ENCODE peak calls at places on chromosomes 7 and 10, in four cellular contexts. B is heart left ventricle, P is small intestine, O is stomach. L is an unnamed sample.
A peak's percentile ranks its signal among the peaks of the same experiment; 100 is the strongest.

GRCh38 chr7:74655785-74656420 is 1.6 kb upstream of the GTF2I start:
- DNase-seq in P (no peak), O (no peak), B (no peak), L (no peak)

GRCh38 chr10:97550336-97551149 is 22.0 kb upstream of the ANKRD2 start:
- DNase-seq in B (no peak), P (no peak), O (no peak), L (no peak)

GRCh38 chr10:52491246-52492000 is 177.3 kb downstream of the DKK1 start:
- DNase-seq in B (no peak), O (no peak), P (no peak), L (no peak)

GRCh38 chr7:11294218-11294617 is 320.5 kb downstream of the PHF14 start:
- DNase-seq in O (no peak), P (no peak), B (no peak), L (no peak)

GRCh38 chr10:128062331-128062730 is 63.9 kb downstream of the MKI67 start:
- DNase-seq in P (no peak), O (no peak), B (no peak), L (no peak)

GRCh38 chr10:96996275-96996980 is 164.3 kb downstream of the LCOR start:
- DNase-seq in P (no peak), O (no peak), B (no peak), L (no peak)

GRCh38 chr10:44674536-44674935 is 236.6 kb upstream of the TMEM72 start:
- DNase-seq in O (no peak), P (no peak), B (no peak), L (no peak)

GRCh38 chr7:143042821-143043271 is 9.3 kb upstream of the OR6V1 start:
- DNase-seq in O (no peak), B (no peak), P (peak; percentile 90), L (no peak)

GRCh38 chr7:88509341-88509740 is 202.6 kb upstream of the STEAP4 start:
- DNase-seq in B (no peak), O (no peak), P (no peak), L (no peak)

GRCh38 chr10:6203331-6204062 is 765 bp downstream of the PFKFB3 start:
- DNase-seq in O (peak; percentile 67), B (peak; percentile 70), P (peak; percentile 41), L (peak; percentile 88)

GRCh38 chr7:34839645-34840044 is 181.6 kb downstream of the NPSR1 start:
- DNase-seq in P (no peak), B (no peak), O (no peak), L (no peak)

GRCh38 chr7:91182819-91183405 is 81.3 kb upstream of the FZD1 start:
- DNase-seq in O (no peak), B (no peak), P (no peak), L (no peak)

GRCh38 chr10:122207596-122207995 is 63.5 kb upstream of the BTBD16 start:
- DNase-seq in P (no peak), O (no peak), B (no peak), L (no peak)

GRCh38 chr7:157570531-157571200 is 233.9 kb downstream of the DNAJB6 start:
- DNase-seq in O (no peak), P (no peak), B (no peak), L (no peak)

GRCh38 chr7:45400680-45401079 is 173.5 kb upstream of the ADCY1 start:
- DNase-seq in O (no peak), P (no peak), B (no peak), L (no peak)

GRCh38 chr10:58101682-58102081 is 166.0 kb downstream of the IPMK start:
- DNase-seq in O (no peak), B (no peak), P (no peak), L (no peak)

GRCh38 chr7:116628971-116629586 is 42.9 kb upstream of the MET start:
- DNase-seq in B (no peak), P (peak; percentile 69), O (peak; percentile 67), L (no peak)

GRCh38 chr10:124677291-124677690 is 66.9 kb downstream of the FAM53B start:
- DNase-seq in B (no peak), P (no peak), O (no peak), L (peak; percentile 62)

GRCh38 chr10:85039311-85039710 is 710.9 kb downstream of the CCSER2 start:
- DNase-seq in P (no peak), O (no peak), B (no peak), L (no peak)

GRCh38 chr10:90579602-90580242 is 278.1 kb downstream of the HTR7 start:
- DNase-seq in B (no peak), P (peak; percentile 13), O (no peak), L (no peak)

GRCh38 chr10:120948889-120949382 is 97.8 kb downstream of the WDR11 start:
- DNase-seq in O (peak; percentile 71), P (peak; percentile 54), B (peak; percentile 63), L (peak; percentile 89)

GRCh38 chr10:130108934-130109604 is 1.6 kb downstream of the C10orf143 start:
- DNase-seq in O (no peak), P (no peak), B (no peak), L (no peak)

GRCh38 chr10:92712016-92712889 is 22.5 kb downstream of the HHEX start:
- DNase-seq in B (no peak), P (no peak), O (no peak), L (no peak)

GRCh38 chr10:101050206-101051069 is 11.4 kb upstream of the KAZALD1 start:
- DNase-seq in O (peak; percentile 82), B (peak; percentile 56), P (peak; percentile 62), L (peak; percentile 84)

GRCh38 chr10:8088504-8088903 is 34.0 kb downstream of the GATA3 start:
- DNase-seq in P (no peak), B (no peak), O (no peak), L (no peak)

GRCh38 chr10:31677198-31678138 is 251.2 kb downstream of the ARHGAP12 start:
- DNase-seq in P (no peak), B (no peak), O (no peak), L (no peak)

GRCh38 chr7:120554960-120555571 is 282.1 kb downstream of the KCND2 start:
- DNase-seq in O (no peak), B (peak; percentile 11), P (peak; percentile 16), L (no peak)

GRCh38 chr10:85651507-85651902 is 715.1 kb downstream of the GRID1 start:
- DNase-seq in O (no peak), P (no peak), B (peak; percentile 24), L (no peak)

GRCh38 chr7:153301908-153302307 is 542.4 kb downstream of the ACTR3B start:
- DNase-seq in B (no peak), O (no peak), P (no peak), L (no peak)

GRCh38 chr10:116602648-116603400 is 12.1 kb downstream of the PNLIPRP1 start:
- DNase-seq in P (no peak), O (no peak), B (no peak), L (no peak)

GRCh38 chr7:151459726-151460473 is 20.0 kb upstream of the CRYGN start:
- DNase-seq in B (peak; percentile 77), O (peak; percentile 73), P (peak; percentile 98), L (peak; percentile 89)

DNA sequence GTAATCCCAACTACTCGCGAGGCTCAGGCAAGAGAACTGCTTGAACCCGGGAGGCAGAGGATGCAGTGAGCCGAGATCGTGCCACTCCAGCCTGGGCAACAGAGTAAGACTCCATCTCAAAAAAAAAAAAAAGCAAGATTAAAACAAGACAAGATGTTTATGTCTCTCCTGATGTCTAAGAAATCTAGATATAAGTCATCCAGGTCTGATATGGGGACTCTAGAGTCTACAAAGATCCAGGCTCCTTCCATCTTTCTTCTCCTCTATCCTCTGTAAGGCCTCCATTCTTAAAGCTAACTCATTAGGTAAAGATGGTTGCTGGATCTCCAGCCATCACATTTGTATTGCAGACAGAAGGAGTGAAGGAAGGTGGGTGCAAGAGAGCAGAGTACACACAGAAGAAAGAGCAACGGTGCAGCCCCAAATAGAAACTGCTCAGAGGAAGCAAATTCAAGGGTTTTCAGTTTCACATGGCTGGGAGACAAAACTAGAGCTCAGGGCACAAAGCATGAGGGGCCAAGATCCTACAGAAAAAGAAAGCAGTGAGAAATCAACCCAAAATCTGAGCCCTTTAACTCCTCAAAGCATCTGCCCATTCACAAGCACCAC is 57.6 kb downstream of the USP6NL start:
- DNase-seq in P (no peak), B (no peak), O (no peak), L (no peak)
- H3K4me3 ChIP-seq in P (no peak overlapping the region), B (no peak overlapping the region), O (no peak overlapping the region), L (no peak overlapping the region)

GRCh38 chr7:2758673-2759603 is 70.9 kb downstream of the AMZ1 start:
- DNase-seq in O (no peak), P (peak; percentile 7), B (no peak), L (no peak)
- H3K4me1 ChIP-seq in O (peaks cover 60% of the 10 kb centered on the region), P (peaks cover 3% of the 10 kb centered on the region), B (peaks cover 54% of the 10 kb centered on the region), L (peaks cover 20% of the 10 kb centered on the region)

GRCh38 chr10:47357131-47357582 is 9.0 kb downstream of the RBP3 start:
- DNase-seq in B (no peak), P (no peak), O (no peak), L (no peak)

GRCh38 chr10:47354162-47354561 is 6.0 kb downstream of the RBP3 start:
- DNase-seq in P (no peak), B (no peak), O (no peak), L (no peak)

GRCh38 chr10:47356708-47357107 is 8.5 kb downstream of the RBP3 start:
- DNase-seq in B (no peak), O (no peak), P (no peak), L (no peak)

GRCh38 chr10:47353351-47353750 is 5.2 kb downstream of the RBP3 start:
- DNase-seq in B (no peak), P (no peak), O (no peak), L (no peak)

DNA sequence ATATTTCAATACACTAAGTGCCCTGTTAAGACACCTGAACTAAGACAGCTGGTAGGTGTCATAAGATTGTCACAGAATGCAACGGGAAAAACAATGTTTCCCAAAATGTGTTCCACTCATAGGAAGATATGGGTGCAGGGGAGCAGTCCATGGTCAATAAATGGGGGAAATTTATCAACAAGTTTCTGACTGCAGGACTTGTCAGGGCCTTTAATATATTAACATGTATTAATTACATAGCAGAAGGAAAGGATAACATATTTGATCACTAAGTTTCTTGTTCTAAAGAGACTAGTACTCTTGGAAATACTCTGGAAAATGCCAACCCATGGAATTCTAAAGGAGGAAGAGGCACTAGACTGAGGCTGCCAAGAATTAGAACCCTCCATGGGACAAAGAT is 6.7 kb downstream of the RBP3 start:
- DNase-seq in P (no peak), O (no peak), B (no peak), L (no peak)
- H3K27ac ChIP-seq in P (no peak overlapping the region), O (no peak overlapping the region), B (no peak overlapping the region), L (no peak overlapping the region)

DNA sequence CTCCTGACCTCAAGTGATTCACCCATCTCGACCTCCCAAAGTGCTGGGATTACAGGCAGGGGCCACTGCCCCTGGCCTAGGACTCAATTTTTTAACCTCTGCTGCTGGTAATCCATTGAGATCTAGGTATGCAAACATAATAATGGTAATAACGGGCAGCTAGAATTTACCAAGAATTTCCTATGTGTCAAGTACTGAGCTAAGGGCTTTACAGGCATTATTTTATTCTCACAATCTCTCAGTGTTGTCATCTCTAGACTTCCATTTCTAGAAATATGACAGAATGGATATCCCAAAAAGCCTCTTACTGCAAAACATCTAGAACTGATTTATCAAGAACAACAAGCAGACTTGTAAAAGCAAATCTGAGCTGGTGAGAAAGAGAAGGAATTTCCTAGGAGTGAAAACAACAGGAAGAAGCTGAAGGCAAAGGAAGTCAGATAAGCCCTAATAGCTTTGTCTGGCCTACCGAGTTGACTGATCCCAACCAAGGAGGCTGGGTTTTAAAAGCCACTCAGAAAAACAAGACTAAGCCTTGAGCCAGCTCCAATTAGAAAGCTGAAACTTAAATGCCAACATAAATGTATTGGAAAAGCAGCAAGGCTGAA is 70.6 kb downstream of the CCDC71L start:
- DNase-seq in P (no peak), O (no peak), B (no peak), L (no peak)
- H3K4me3 ChIP-seq in P (no peak overlapping the region), O (no peak overlapping the region), B (no peak overlapping the region), L (no peak overlapping the region)